ENCODE peak calls at places on chromosomes 4 and X, in eight cellular contexts. One of them, this sample, is unnamed.

GRCh38 chr4:51825341-51825740 is 17.6 kb upstream of the DCUN1D4 start:
- DNase-seq in BE2C: no peak
- DNase-seq in GOT3: no peak
- DNase-seq in naive B cell: no peak
- DNase-seq in HuH-7.5: no peak
- DNase-seq in NK-92 treated with Interleukin-12 subunit alpha and Interleukin-12 subunit beta, amount 100 ng/mL, for 24 hours: no peak
- DNase-seq in NCI-H460: no peak
- DNase-seq in stimulated activated CD4-positive, alpha-beta T cell treated with anti-CD3 and anti-CD28 coated beads, Interleukin-12 subunit alpha, Interleukin-12 subunit beta, amount 100 ng/mL, for 48 hours: no peak
- DNase-seq in this sample: no peak

GRCh38 chrX:129755779-129756650 is 17.2 kb downstream of the XPNPEP2 start:
- DNase-seq in BE2C: no peak
- DNase-seq in GOT3: no peak
- DNase-seq in naive B cell: no peak
- DNase-seq in HuH-7.5: no peak
- DNase-seq in NK-92 treated with Interleukin-12 subunit alpha and Interleukin-12 subunit beta, amount 100 ng/mL, for 24 hours: no peak
- DNase-seq in NCI-H460: no peak
- DNase-seq in stimulated activated CD4-positive, alpha-beta T cell treated with anti-CD3 and anti-CD28 coated beads, Interleukin-12 subunit alpha, Interleukin-12 subunit beta, amount 100 ng/mL, for 48 hours: no peak
- DNase-seq in this sample: no peak

GRCh38 chr4:146643812-146644401 is 5.2 kb downstream of the POU4F2 start:
- DNase-seq in BE2C: no peak
- DNase-seq in GOT3: no peak
- DNase-seq in naive B cell: no peak
- DNase-seq in HuH-7.5: peak; percentile 65
- DNase-seq in NK-92 treated with Interleukin-12 subunit alpha and Interleukin-12 subunit beta, amount 100 ng/mL, for 24 hours: no peak
- DNase-seq in NCI-H460: peak; percentile 9
- DNase-seq in stimulated activated CD4-positive, alpha-beta T cell treated with anti-CD3 and anti-CD28 coated beads, Interleukin-12 subunit alpha, Interleukin-12 subunit beta, amount 100 ng/mL, for 48 hours: no peak
- DNase-seq in this sample: no peak

GRCh38 chr4:176839656-176840055 is 46.9 kb upstream of the VEGFC start:
- DNase-seq in BE2C: no peak
- DNase-seq in GOT3: no peak
- DNase-seq in naive B cell: no peak
- DNase-seq in HuH-7.5: no peak
- DNase-seq in NK-92 treated with Interleukin-12 subunit alpha and Interleukin-12 subunit beta, amount 100 ng/mL, for 24 hours: no peak
- DNase-seq in NCI-H460: no peak
- DNase-seq in stimulated activated CD4-positive, alpha-beta T cell treated with anti-CD3 and anti-CD28 coated beads, Interleukin-12 subunit alpha, Interleukin-12 subunit beta, amount 100 ng/mL, for 48 hours: no peak
- DNase-seq in this sample: no peak

GRCh38 chrX:120874678-120875557 is 748 bp downstream of the CT47B1 start:
- DNase-seq in BE2C: no peak
- DNase-seq in GOT3: no peak
- DNase-seq in naive B cell: no peak
- DNase-seq in HuH-7.5: no peak
- DNase-seq in NK-92 treated with Interleukin-12 subunit alpha and Interleukin-12 subunit beta, amount 100 ng/mL, for 24 hours: no peak
- DNase-seq in NCI-H460: no peak
- DNase-seq in stimulated activated CD4-positive, alpha-beta T cell treated with anti-CD3 and anti-CD28 coated beads, Interleukin-12 subunit alpha, Interleukin-12 subunit beta, amount 100 ng/mL, for 48 hours: no peak
- DNase-seq in this sample: no peak

GRCh38 chr4:125322363-125322730 is 7.6 kb downstream of the FAT4 start:
- DNase-seq in BE2C: no peak
- DNase-seq in GOT3: no peak
- DNase-seq in naive B cell: no peak
- DNase-seq in HuH-7.5: no peak
- DNase-seq in NK-92 treated with Interleukin-12 subunit alpha and Interleukin-12 subunit beta, amount 100 ng/mL, for 24 hours: no peak
- DNase-seq in NCI-H460: no peak
- DNase-seq in stimulated activated CD4-positive, alpha-beta T cell treated with anti-CD3 and anti-CD28 coated beads, Interleukin-12 subunit alpha, Interleukin-12 subunit beta, amount 100 ng/mL, for 48 hours: no peak
- DNase-seq in this sample: no peak

GRCh38 chrX:119685225-119686066 is 7.5 kb downstream of the SEPTIN6 start:
- DNase-seq in BE2C: no peak
- DNase-seq in GOT3: no peak
- DNase-seq in naive B cell: peak; percentile 79
- DNase-seq in HuH-7.5: no peak
- DNase-seq in NK-92 treated with Interleukin-12 subunit alpha and Interleukin-12 subunit beta, amount 100 ng/mL, for 24 hours: no peak
- DNase-seq in NCI-H460: no peak
- DNase-seq in stimulated activated CD4-positive, alpha-beta T cell treated with anti-CD3 and anti-CD28 coated beads, Interleukin-12 subunit alpha, Interleukin-12 subunit beta, amount 100 ng/mL, for 48 hours: no peak
- DNase-seq in this sample: no peak

GRCh38 chrX:3415011-3415410 is 68.6 kb upstream of the MXRA5 start:
- DNase-seq in BE2C: no peak
- DNase-seq in GOT3: no peak
- DNase-seq in naive B cell: no peak
- DNase-seq in HuH-7.5: no peak
- DNase-seq in NK-92 treated with Interleukin-12 subunit alpha and Interleukin-12 subunit beta, amount 100 ng/mL, for 24 hours: no peak
- DNase-seq in NCI-H460: no peak
- DNase-seq in stimulated activated CD4-positive, alpha-beta T cell treated with anti-CD3 and anti-CD28 coated beads, Interleukin-12 subunit alpha, Interleukin-12 subunit beta, amount 100 ng/mL, for 48 hours: no peak
- DNase-seq in this sample: no peak

GRCh38 chr4:80011636-80012236 is 61.3 kb downstream of the ANTXR2 start:
- DNase-seq in BE2C: no peak
- DNase-seq in GOT3: no peak
- DNase-seq in naive B cell: no peak
- DNase-seq in HuH-7.5: no peak
- DNase-seq in NK-92 treated with Interleukin-12 subunit alpha and Interleukin-12 subunit beta, amount 100 ng/mL, for 24 hours: no peak
- DNase-seq in NCI-H460: no peak
- DNase-seq in stimulated activated CD4-positive, alpha-beta T cell treated with anti-CD3 and anti-CD28 coated beads, Interleukin-12 subunit alpha, Interleukin-12 subunit beta, amount 100 ng/mL, for 48 hours: no peak
- DNase-seq in this sample: no peak

GRCh38 chr4:142380052-142380598 is 466.0 kb downstream of the INPP4B start:
- DNase-seq in BE2C: no peak
- DNase-seq in GOT3: no peak
- DNase-seq in naive B cell: no peak
- DNase-seq in HuH-7.5: no peak
- DNase-seq in NK-92 treated with Interleukin-12 subunit alpha and Interleukin-12 subunit beta, amount 100 ng/mL, for 24 hours: no peak
- DNase-seq in NCI-H460: no peak
- DNase-seq in stimulated activated CD4-positive, alpha-beta T cell treated with anti-CD3 and anti-CD28 coated beads, Interleukin-12 subunit alpha, Interleukin-12 subunit beta, amount 100 ng/mL, for 48 hours: no peak
- DNase-seq in this sample: no peak

GRCh38 chr4:180380733-180381132 is 1862.5 kb upstream of the TENM3 start:
- DNase-seq in BE2C: no peak
- DNase-seq in GOT3: no peak
- DNase-seq in naive B cell: no peak
- DNase-seq in HuH-7.5: no peak
- DNase-seq in NK-92 treated with Interleukin-12 subunit alpha and Interleukin-12 subunit beta, amount 100 ng/mL, for 24 hours: no peak
- DNase-seq in NCI-H460: peak; percentile 59
- DNase-seq in stimulated activated CD4-positive, alpha-beta T cell treated with anti-CD3 and anti-CD28 coated beads, Interleukin-12 subunit alpha, Interleukin-12 subunit beta, amount 100 ng/mL, for 48 hours: no peak
- DNase-seq in this sample: no peak